ENCODE peak calls at places on chromosome 4, in six cellular contexts. P, Q, Y, Z, A and J are unnamed samples.

GRCh38 chr4:6918345-6918744 is 8.7 kb downstream of the TBC1D14 start:
- DNase-seq in P (no peak), Q (no peak), Y (no peak), Z (no peak), A (no peak), J (no peak)

GRCh38 chr4:73450398-73451004 is 14.5 kb downstream of the AFP start:
- DNase-seq in P (no peak), Q (peak; percentile 85), Y (no peak), Z (no peak), A (no peak), J (no peak)

GRCh38 chr4:168605411-168605810 is 108.6 kb downstream of the PALLD start:
- DNase-seq in P (no peak), Q (peak; percentile 37), Y (no peak), Z (no peak), A (no peak), J (no peak)

GRCh38 chr4:174201898-174202297 is 81.6 kb downstream of the FBXO8 start:
- DNase-seq in P (no peak), Q (no peak), Y (no peak), Z (no peak), A (no peak), J (no peak)

GRCh38 chr4:8330821-8331566 is 61.4 kb downstream of the HTRA3 start:
- DNase-seq in P (no peak), Q (no peak), Y (no peak), Z (no peak), A (no peak), J (no peak)

GRCh38 chr4:8182858-8183725 is 16.0 kb upstream of the SH3TC1 start:
- DNase-seq in P (no peak), Q (no peak), Y (no peak), Z (no peak), A (no peak), J (no peak)

GRCh38 chr4:17128268-17128667 is 229.8 kb upstream of the LDB2 start:
- DNase-seq in P (no peak), Q (no peak), Y (no peak), Z (no peak), A (no peak), J (no peak)

GRCh38 chr4:131348258-131348657 is 1800.8 kb upstream of the PCDH10 start:
- DNase-seq in P (no peak), Q (no peak), Y (no peak), Z (no peak), A (no peak), J (no peak)

GRCh38 chr4:2359591-2360390 is 58.7 kb downstream of the ZFYVE28 start:
- DNase-seq in P (no peak), Q (no peak), Y (no peak), Z (no peak), A (no peak), J (no peak)

GRCh38 chr4:126209117-126209516 is 894.4 kb downstream of the FAT4 start:
- DNase-seq in P (no peak), Q (no peak), Y (no peak), Z (no peak), A (no peak), J (no peak)

GRCh38 chr4:30416547-30416946 is 303.6 kb upstream of the PCDH7 start:
- DNase-seq in P (no peak), Q (no peak), Y (no peak), Z (no peak), A (no peak), J (no peak)

GRCh38 chr4:78691971-78692814 is 84.0 kb upstream of the BMP2K start:
- DNase-seq in P (no peak), Q (peak; percentile 93), Y (no peak), Z (no peak), A (no peak), J (no peak)

GRCh38 chr4:7904108-7904516 is 35.5 kb downstream of the AFAP1 start:
- DNase-seq in P (no peak), Q (no peak), Y (no peak), Z (no peak), A (no peak), J (no peak)

GRCh38 chr4:24550773-24551172 is 33.6 kb downstream of the DHX15 start:
- DNase-seq in P (no peak), Q (no peak), Y (no peak), Z (no peak), A (no peak), J (no peak)

GRCh38 chr4:159047478-159048165 is 55.3 kb upstream of the RAPGEF2 start:
- DNase-seq in P (no peak), Q (peak; percentile 29), Y (no peak), Z (no peak), A (no peak), J (no peak)

GRCh38 chr4:69697536-69697935 is 44.5 kb upstream of the UGT2A1 start:
- DNase-seq in P (no peak), Q (no peak), Y (no peak), Z (no peak), A (no peak), J (no peak)

GRCh38 chr4:185966549-185966948 is 102.4 kb upstream of the TLR3 start:
- DNase-seq in P (no peak), Q (no peak), Y (no peak), Z (no peak), A (no peak), J (no peak)

GRCh38 chr4:172857026-172857425 is 311.6 kb upstream of the GALNT7 start:
- DNase-seq in P (no peak), Q (no peak), Y (no peak), Z (no peak), A (no peak), J (no peak)

GRCh38 chr4:11546391-11547160 is 117.9 kb upstream of the HS3ST1 start:
- DNase-seq in P (no peak), Q (no peak), Y (no peak), Z (no peak), A (no peak), J (no peak)

GRCh38 chr4:81466841-81467671 is 4.7 kb downstream of the RASGEF1B start:
- DNase-seq in P (peak; percentile 59), Q (peak; percentile 91), Y (no peak), Z (peak; percentile 48), A (peak; percentile 73), J (peak; percentile 64)

GRCh38 chr4:1663549-1663948 is 20.6 kb downstream of the FAM53A start:
- DNase-seq in P (no peak), Q (no peak), Y (no peak), Z (no peak), A (no peak), J (no peak)

GRCh38 chr4:69823481-69824186 is 36.3 kb downstream of the SULT1E1 start:
- DNase-seq in P (peak; percentile 42), Q (peak; percentile 53), Y (no peak), Z (peak; percentile 30), A (no peak), J (peak; percentile 33)

GRCh38 chr4:154707877-154708276 is 35.9 kb upstream of the LRAT start:
- DNase-seq in P (no peak), Q (no peak), Y (no peak), Z (no peak), A (no peak), J (no peak)

GRCh38 chr4:87219648-87220093 is 747 bp downstream of the KLHL8 start:
- DNase-seq in P (peak; percentile 24), Q (peak; percentile 37), Y (peak; percentile 53), Z (peak; percentile 60), A (no peak), J (peak; percentile 15)

GRCh38 chr4:34293459-34293858 is 1950.9 kb downstream of the ARAP2 start:
- DNase-seq in P (no peak), Q (no peak), Y (no peak), Z (no peak), A (no peak), J (no peak)